ENCODE peak calls at places on chromosome 16, in nine cellular contexts. S is adrenal gland, U is tibial nerve, Q is testis, C is uterus, G is heart left ventricle, T is stomach, N is prostate gland, Y is breast epithelium. H is an unnamed sample. For H3K4me1, the result is how much of the 10 kb centered on the place peaks cover.

GRCh38 chr16:52837251-52837650 is 215.4 kb downstream of the CHD9NB start:
- DNase-seq in C (no peak), N (no peak), U (no peak), G (no peak), S (no peak), T (no peak), Y (no peak), Q (no peak), H (no peak)

GRCh38 chr16:7405166-7405565 is 72.5 kb downstream of the RBFOX1 start:
- DNase-seq in Y (no peak), U (no peak), T (peak), G (peak), N (no peak), Q (peak), C (no peak), S (peak), H (no peak)

GRCh38 chr16:28538733-28539596 is at the start of gene NUPR1:
- DNase-seq in N (peak), T (peak), U (peak), Y (peak), S (peak), Q (peak), G (peak), C (peak), H (peak)

GRCh38 chr16:85491798-85492616 is 121.1 kb upstream of the GSE1 start:
- DNase-seq in C (peak), T (peak), G (peak), Q (peak), U (no peak), N (peak), Y (peak), S (peak), H (peak)

GRCh38 chr16:69363281-69363717 is 11.7 kb upstream of the TMED6 start:
- DNase-seq in Y (no peak), Q (no peak), C (no peak), G (no peak), U (no peak), S (no peak), T (no peak), N (no peak), H (no peak)

GRCh38 chr16:66891360-66891759 is 11.0 kb downstream of the PDP2 start:
- DNase-seq in G (no peak), C (no peak), T (no peak), U (no peak), Q (no peak), Y (no peak), S (no peak), N (no peak), H (no peak)

GRCh38 chr16:67207857-67208524 is 9.1 kb downstream of the ELMO3 start:
- DNase-seq in C (no peak), S (peak), Y (no peak), U (no peak), T (no peak), Q (no peak), G (no peak), N (no peak), H (no peak)

GRCh38 chr16:57562669-57563486 is 20.4 kb downstream of the ADGRG5 start:
- DNase-seq in T (no peak), C (no peak), S (no peak), Q (no peak), N (no peak), U (no peak), Y (no peak), G (no peak), H (no peak)

GRCh38 chr16:70736454-70737376 is 50.9 kb upstream of the MTSS2 start:
- DNase-seq in U (no peak), N (no peak), Q (no peak), T (no peak), C (no peak), Y (no peak), G (peak), S (no peak), H (no peak)

GRCh38 chr16:23597003-23597756 is 1.1 kb upstream of the NDUFAB1 start:
- DNase-seq in N (no peak), Y (no peak), S (peak), T (no peak), Q (peak), G (peak), U (no peak), C (no peak), H (peak)
- TF ChIP-seq POLR2A in N (no peak), Y (no peak), S (no peak), T (no peak), Q (no peak), G (no peak), U (no peak), C (no peak), H (no peak)

DNA sequence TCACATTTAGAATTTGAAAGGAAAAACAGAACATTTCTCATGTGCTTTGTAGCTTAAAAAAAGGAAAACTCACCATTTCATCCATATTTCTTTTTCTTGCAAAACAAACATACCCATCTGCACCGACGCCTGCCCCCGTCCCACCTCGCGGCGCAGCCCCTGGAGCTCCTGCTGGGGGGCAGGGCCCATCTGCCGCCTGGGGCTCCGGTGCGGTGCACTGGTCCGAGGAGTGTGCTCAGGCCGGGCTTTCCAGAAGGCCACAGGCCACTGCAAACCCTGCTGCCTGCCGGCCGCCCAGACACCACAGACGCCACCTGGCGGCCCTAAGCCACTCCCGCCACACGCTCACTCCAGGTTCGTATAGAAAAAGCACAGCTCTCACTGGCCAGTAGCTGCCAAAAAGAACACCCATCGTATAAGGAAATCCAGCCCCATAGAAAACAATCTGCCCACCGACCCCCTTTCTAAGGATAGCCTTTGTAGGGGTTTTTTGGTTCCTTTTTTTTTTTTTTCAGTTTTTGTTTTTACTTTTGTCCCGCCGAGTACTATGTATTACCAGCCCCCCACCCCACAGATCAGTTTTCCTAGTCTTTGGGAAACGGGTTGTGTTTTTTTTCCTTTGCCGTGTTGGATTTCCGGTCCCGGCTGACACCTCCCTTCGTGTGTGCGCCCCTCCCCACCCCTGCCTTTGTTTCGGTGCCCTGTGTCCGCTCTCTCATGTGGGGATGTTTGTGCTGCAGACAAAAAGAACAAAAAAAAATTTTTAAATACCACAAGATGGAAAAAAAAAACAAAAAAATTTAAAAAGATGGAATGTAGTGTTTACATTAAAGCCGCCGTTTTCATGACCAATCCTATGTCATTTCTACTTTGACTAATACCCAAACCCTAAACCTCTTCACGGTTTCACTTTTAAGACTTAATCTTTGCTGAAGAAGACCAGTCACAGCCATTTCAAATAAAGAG is 68.8 kb downstream of the AMFR start:
- DNase-seq in G (peak), C (peak), Y (peak), N (peak), U (peak), S (peak), T (peak), Q (peak), H (peak)
- TF ChIP-seq CTCF in G (peak), C (peak), Y (peak), N (peak), U (peak), S (peak), T (peak), Q (peak), H (peak)

GRCh38 chr16:50166511-50167500 is 13.7 kb downstream of the TENT4B start:
- DNase-seq in T (no peak), Y (no peak), S (no peak), Q (no peak), C (no peak), U (no peak), G (no peak), N (no peak), H (no peak)
- H3K4me1 ChIP-seq in T (under half), Y (under half), S (under half), Q (under half), C (under half), U (under half), G (under half), N (under half), H (under half)

DNA sequence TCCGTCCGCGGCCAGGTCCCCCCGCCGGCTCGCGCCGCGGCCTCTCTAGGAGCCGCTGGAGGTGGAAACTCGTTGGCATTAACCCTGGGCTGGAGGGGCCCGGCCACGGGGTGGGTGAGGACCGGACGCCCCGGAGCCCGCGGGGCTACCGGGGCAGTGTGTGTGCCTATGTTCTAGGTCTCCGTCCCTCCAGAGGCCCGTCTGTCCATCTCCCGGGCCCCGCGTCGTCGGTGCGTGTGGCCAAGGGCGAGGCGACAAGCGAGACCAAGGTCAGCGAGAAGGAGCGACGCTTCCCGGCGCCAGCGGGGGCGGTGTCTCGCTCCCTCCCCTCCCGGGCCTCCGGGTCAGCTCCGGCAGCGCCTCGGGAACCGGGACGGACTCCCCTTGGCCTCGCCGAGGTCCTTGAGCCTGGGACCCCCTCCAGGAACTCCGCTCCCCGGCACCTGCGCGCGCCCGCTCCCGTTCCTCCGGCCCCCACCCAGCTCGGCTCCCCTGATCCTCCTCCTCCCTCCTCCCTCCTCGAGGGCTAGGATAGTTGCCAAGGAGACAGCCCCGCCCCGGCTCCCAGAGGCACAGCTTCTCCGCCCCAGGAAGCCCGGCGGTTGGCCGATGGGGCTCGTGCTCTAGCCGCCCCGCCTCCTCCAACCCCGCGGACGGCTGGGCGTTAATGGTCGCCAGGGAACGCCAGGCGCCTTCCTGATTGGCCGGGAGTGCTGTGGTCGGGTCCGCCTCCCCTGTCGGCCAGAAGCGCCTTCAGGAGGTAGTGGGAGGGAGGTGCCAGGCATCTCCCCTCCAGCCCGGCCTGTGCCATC is 663 bp upstream of the ZNF768 start:
- DNase-seq in N (peak), Y (peak), G (peak), C (peak), U (peak), T (peak), S (peak), Q (peak), H (peak)
- TF ChIP-seq POLR2A in N (peak), Y (peak), G (peak), C (no peak), U (peak), T (peak), S (peak), Q (no peak), H (peak)

GRCh38 chr16:82363026-82363816 is 193.2 kb upstream of the MPHOSPH6 start:
- DNase-seq in T (no peak), N (no peak), C (no peak), S (no peak), Q (no peak), Y (no peak), G (no peak), U (no peak), H (no peak)

GRCh38 chr16:82370282-82370681 is 200.3 kb upstream of the MPHOSPH6 start:
- DNase-seq in N (no peak), G (no peak), C (no peak), Q (no peak), S (no peak), U (no peak), Y (no peak), T (no peak), H (no peak)

GRCh38 chr16:82366462-82366861 is 196.4 kb upstream of the MPHOSPH6 start:
- DNase-seq in U (no peak), Q (no peak), S (no peak), N (no peak), G (no peak), Y (no peak), T (no peak), C (no peak), H (no peak)

GRCh38 chr16:82364690-82365089 is 194.7 kb upstream of the MPHOSPH6 start:
- DNase-seq in S (no peak), N (no peak), Y (no peak), C (no peak), U (no peak), T (no peak), G (no peak), Q (no peak), H (no peak)

GRCh38 chr16:82368041-82368440 is 198.0 kb upstream of the MPHOSPH6 start:
- DNase-seq in T (peak), S (peak), C (no peak), G (peak), Y (no peak), Q (peak), U (no peak), N (peak), H (no peak)
- TF ChIP-seq CTCF in T (peak), S (peak), C (no peak), G (peak), Y (peak), Q (peak), U (no peak), N (peak), H (no peak)

GRCh38 chr16:22370038-22370541 is 4.3 kb downstream of the CDR2 start:
- DNase-seq in Y (no peak), Q (no peak), T (no peak), S (no peak), C (no peak), G (no peak), U (no peak), N (no peak), H (no peak)
- H3K4me1 ChIP-seq in Y (under half), Q (under half), T (under half), S (under half), C (under half), G (under half), U (under half), N (under half), H (half or more)

GRCh38 chr16:72191551-72191950 is 19.6 kb upstream of the PMFBP1 start:
- DNase-seq in C (no peak), T (no peak), Q (no peak), G (no peak), Y (no peak), U (no peak), S (no peak), N (no peak), H (no peak)

GRCh38 chr16:72189865-72190371 is 18.0 kb upstream of the PMFBP1 start:
- DNase-seq in U (peak), S (peak), G (no peak), Q (peak), T (no peak), Y (no peak), C (no peak), N (no peak), H (no peak)

GRCh38 chr16:72182976-72183375 is 11.0 kb upstream of the PMFBP1 start:
- DNase-seq in C (no peak), G (no peak), S (no peak), Y (no peak), Q (no peak), N (no peak), T (no peak), U (no peak), H (no peak)

GRCh38 chr16:72188512-72188911 is 16.6 kb upstream of the PMFBP1 start:
- DNase-seq in C (no peak), S (no peak), N (peak), G (no peak), Q (no peak), T (no peak), U (no peak), Y (no peak), H (no peak)
- TF ChIP-seq POLR2A in C (no peak), S (no peak), N (no peak), G (no peak), Q (no peak), T (no peak), U (no peak), Y (no peak), H (no peak)

GRCh38 chr16:16005725-16006124 is 56.3 kb downstream of the ABCC1 start:
- DNase-seq in Q (no peak), N (no peak), Y (no peak), T (no peak), C (no peak), U (no peak), S (no peak), G (no peak), H (no peak)

GRCh38 chr16:16006650-16007049 is 57.2 kb downstream of the ABCC1 start:
- DNase-seq in S (no peak), N (no peak), Q (no peak), G (no peak), U (no peak), Y (no peak), T (no peak), C (no peak), H (no peak)

GRCh38 chr16:16004314-16004749 is 54.9 kb downstream of the ABCC1 start:
- DNase-seq in U (no peak), S (no peak), G (no peak), N (no peak), C (no peak), T (no peak), Y (no peak), Q (no peak), H (no peak)

GRCh38 chr16:16001856-16002255 is 52.4 kb downstream of the ABCC1 start:
- DNase-seq in Q (no peak), N (no peak), Y (no peak), U (no peak), T (no peak), G (no peak), C (no peak), S (no peak), H (no peak)

GRCh38 chr16:16003719-16004313 is 54.4 kb downstream of the ABCC1 start:
- DNase-seq in N (no peak), U (no peak), S (no peak), G (no peak), Q (no peak), C (no peak), Y (no peak), T (no peak), H (no peak)
- TF ChIP-seq CTCF in N (no peak), U (no peak), S (no peak), G (no peak), Q (no peak), C (no peak), Y (no peak), T (no peak), H (no peak)

DNA sequence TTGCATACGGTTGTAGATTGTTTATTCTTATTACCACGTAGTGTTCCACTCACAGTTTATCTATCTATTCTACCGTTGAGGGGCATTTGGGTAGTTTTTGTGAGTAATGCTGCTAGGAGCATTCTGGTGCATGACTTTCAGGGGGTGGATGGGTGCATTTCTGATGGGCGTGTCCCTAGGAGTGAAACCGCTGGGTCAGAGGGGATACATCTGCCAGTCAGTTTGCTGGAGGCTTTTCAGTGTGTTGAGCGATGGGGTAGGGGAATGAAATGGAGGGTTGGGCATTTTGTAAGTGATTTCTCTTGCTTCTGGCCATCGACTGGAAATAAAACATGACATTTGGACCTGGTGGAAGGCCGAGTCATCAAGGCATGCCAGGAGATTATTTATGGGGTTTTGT is 17.0 kb upstream of the IRX3 start:
- DNase-seq in N (no peak), Q (no peak), S (no peak), G (no peak), Y (no peak), C (no peak), T (no peak), U (no peak), H (no peak)
- H3K4me1 ChIP-seq in N (under half), Q (under half), S (under half), G (under half), Y (under half), C (under half), T (under half), U (under half), H (under half)

DNA sequence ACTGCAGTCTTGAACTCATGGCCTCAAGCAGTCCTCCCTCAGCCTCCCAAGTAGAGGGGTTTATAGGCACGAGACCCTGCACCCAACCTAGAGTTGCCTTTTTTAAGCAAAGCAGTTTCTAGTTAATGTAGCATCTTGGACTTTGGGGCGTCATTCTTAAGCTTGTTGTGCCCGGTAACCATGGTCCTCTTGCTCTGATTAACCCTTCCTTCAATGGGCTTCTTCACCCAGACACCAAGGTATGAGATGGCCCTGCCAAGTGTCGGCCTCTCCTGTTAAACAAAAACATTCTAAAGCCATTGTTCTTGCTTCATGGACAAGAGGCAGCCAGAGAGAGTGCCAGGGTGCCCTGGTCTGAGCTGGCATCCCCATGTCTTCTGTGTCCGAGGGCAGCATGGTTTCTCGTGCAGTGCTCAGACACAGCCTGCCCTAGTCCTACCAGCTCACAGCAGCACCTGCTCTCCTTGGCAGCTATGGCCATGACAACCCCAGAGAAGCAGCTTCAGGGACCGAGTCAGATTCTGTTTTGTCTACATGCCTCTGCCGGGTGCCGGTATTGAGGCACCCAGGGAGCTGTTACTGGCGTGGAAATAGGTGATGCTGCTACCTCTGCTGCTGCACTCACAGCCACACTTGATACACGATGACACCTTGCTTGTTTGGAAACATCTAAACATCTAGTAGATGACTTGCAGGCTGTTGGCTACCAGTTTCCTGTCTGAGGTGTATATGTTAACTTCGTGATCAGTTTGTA is 3.3 kb downstream of the RPL13 start:
- DNase-seq in C (no peak), N (no peak), T (no peak), Y (no peak), Q (no peak), U (no peak), G (no peak), S (no peak), H (no peak)
- TF ChIP-seq POLR2A in C (no peak), N (no peak), T (no peak), Y (no peak), Q (no peak), U (no peak), G (no peak), S (no peak), H (no peak)